ENCODE peak calls at places on chromosome 20, in seven cellular contexts. T is fibroblast of lung, P is NT2/D1, V is mesendoderm, K is colonic mucosa, D is MM.1S, B is endodermal cell. Y is an unnamed sample.

GRCh38 chr20:57398231-57398821 is 7.1 kb downstream of the RBM38 start:
- DNase-seq in V (no peak), B (no peak), T (no peak), D (peak; percentile 98), K (peak; percentile 75), P (no peak), Y (peak; percentile 95)

GRCh38 chr20:48763183-48764030 is 64.4 kb downstream of the PREX1 start:
- DNase-seq in P (no peak), V (peak; percentile 40), T (no peak), D (no peak), K (no peak), B (no peak), Y (no peak)

GRCh38 chr20:6702144-6702543 is 65.3 kb upstream of the BMP2 start:
- DNase-seq in K (no peak), B (no peak), T (no peak), D (no peak), V (no peak), P (no peak), Y (no peak)

GRCh38 chr20:56788671-56789610 is 159.8 kb downstream of the TFAP2C start:
- DNase-seq in P (peak; percentile 33), D (no peak), B (no peak), V (no peak), K (no peak), T (no peak), Y (no peak)

GRCh38 chr20:13105071-13105470 is 96.3 kb downstream of the SPTLC3 start:
- DNase-seq in T (no peak), K (no peak), V (peak; percentile 43), P (no peak), B (no peak), D (no peak), Y (no peak)

GRCh38 chr20:61835791-61836350 is 229.8 kb downstream of the TAF4 start:
- DNase-seq in D (no peak), V (no peak), B (no peak), P (no peak), K (no peak), T (no peak), Y (no peak)

GRCh38 chr20:53408728-53409157 is 184.9 kb downstream of the ZNF217 start:
- DNase-seq in K (no peak), D (no peak), B (no peak), T (peak; percentile 74), V (no peak), P (no peak), Y (no peak)

GRCh38 chr20:2596673-2597279 is 55.7 kb upstream of the NOP56 start:
- DNase-seq in V (no peak), B (peak; percentile 52), P (no peak), T (no peak), K (no peak), D (no peak), Y (no peak)

GRCh38 chr20:10536531-10536930 is 101.4 kb downstream of the SLX4IP start:
- DNase-seq in P (no peak), V (peak; percentile 60), D (peak; percentile 15), T (peak; percentile 80), B (peak; percentile 82), K (no peak), Y (peak; percentile 44)

GRCh38 chr20:4006640-4007039 is 8.7 kb downstream of the RNF24 start:
- DNase-seq in K (no peak), T (no peak), V (no peak), B (no peak), P (no peak), D (no peak), Y (no peak)

GRCh38 chr20:19779634-19780033 is 21.6 kb downstream of the RIN2 start:
- DNase-seq in V (no peak), T (no peak), P (no peak), K (no peak), D (peak; percentile 96), B (no peak), Y (no peak)

GRCh38 chr20:19777981-19778380 is 19.9 kb downstream of the RIN2 start:
- DNase-seq in V (no peak), K (no peak), P (no peak), T (no peak), B (no peak), D (no peak), Y (no peak)

GRCh38 chr20:19780261-19780660 is 22.2 kb downstream of the RIN2 start:
- DNase-seq in D (no peak), B (no peak), T (no peak), K (no peak), V (no peak), P (no peak), Y (no peak)

GRCh38 chr20:19777311-19777710 is 19.3 kb downstream of the RIN2 start:
- DNase-seq in D (no peak), T (no peak), V (no peak), B (no peak), P (no peak), K (no peak), Y (no peak)

DNA sequence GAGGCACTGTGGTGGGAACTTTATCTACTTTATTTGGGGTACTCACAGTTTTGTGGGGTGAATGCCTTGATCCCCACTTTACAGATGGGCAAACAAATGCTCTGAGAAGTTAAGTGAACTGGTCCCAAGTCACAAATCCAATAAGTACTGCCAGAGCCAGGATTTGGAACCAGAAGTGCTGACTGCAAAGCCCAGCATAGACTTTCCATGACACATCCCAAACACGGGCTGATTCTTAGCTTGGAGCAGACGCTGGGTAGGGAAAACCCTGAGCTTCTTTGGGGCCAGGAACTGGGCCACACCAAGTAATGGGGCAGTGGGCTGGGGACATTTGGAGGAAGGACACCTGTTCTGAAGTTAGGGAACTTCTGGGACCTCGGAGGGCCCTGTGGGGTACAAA is 20.3 kb downstream of the RIN2 start:
- DNase-seq in B (no peak), T (no peak), D (no peak), K (no peak), V (no peak), P (no peak), Y (no peak)
- H3K9ac ChIP-seq in B (no peak overlapping the region), T (no peak overlapping the region), D (peak overlapping the region; percentile 65), K (no peak overlapping the region), V (no peak overlapping the region), P (no peak overlapping the region), Y (no peak overlapping the region)

GRCh38 chr20:34365765-34366213 is 2.7 kb downstream of the ITCH start:
- DNase-seq in K (no peak), V (peak; percentile 31), D (peak; percentile 38), P (no peak), B (no peak), T (no peak), Y (peak; percentile 19)
- H3K4me3 ChIP-seq in K (no peak overlapping the region), V (no peak overlapping the region), D (no peak overlapping the region), P (no peak overlapping the region), B (peak overlapping the region; percentile 10), T (no peak overlapping the region), Y (no peak overlapping the region)

GRCh38 chr20:25195014-25195961 is at the start of gene ENTPD6:
- DNase-seq in T (peak; percentile 84), V (peak; percentile 82), P (peak; percentile 36), B (peak; percentile 94), D (peak; percentile 96), K (peak; percentile 94), Y (peak; percentile 97)
- H3K9ac ChIP-seq in T (peak within 1 kb of the TSS; percentile 84), V (peak within 1 kb of the TSS; percentile 79), P (peak within 1 kb of the TSS; percentile 83), B (peak within 1 kb of the TSS; percentile 65), D (peak within 1 kb of the TSS; percentile 91), K (peak within 1 kb of the TSS; percentile 94), Y (peak within 1 kb of the TSS; percentile 96)

GRCh38 chr20:62953167-62953838 is 794 bp downstream of the SLC17A9 start:
- DNase-seq in B (peak; percentile 83), V (peak; percentile 46), P (no peak), D (no peak), K (peak; percentile 38), T (no peak), Y (no peak)
- H3K4me3 ChIP-seq in B (no peak overlapping the region), V (peak overlapping the region; percentile 41), P (peak overlapping the region; percentile 22), D (peak overlapping the region; percentile 41), K (peak overlapping the region; percentile 35), T (peak overlapping the region; percentile 27), Y (peak overlapping the region; percentile 52)

GRCh38 chr20:32535953-32536823 is 48.9 kb downstream of the NOL4L start:
- DNase-seq in V (peak; percentile 97), K (peak; percentile 81), D (peak; percentile 83), B (peak; percentile 92), T (no peak), P (peak; percentile 52), Y (peak; percentile 91)

GRCh38 chr20:32536861-32537656 is 48.1 kb downstream of the NOL4L start:
- DNase-seq in P (no peak), B (no peak), T (no peak), V (no peak), K (peak; percentile 87), D (peak; percentile 82), Y (peak; percentile 78)

GRCh38 chr20:32539063-32539816 is 45.9 kb downstream of the NOL4L start:
- DNase-seq in V (no peak), K (peak; percentile 46), T (no peak), B (no peak), P (no peak), D (no peak), Y (peak; percentile 43)

GRCh38 chr20:32538526-32538918 is 46.6 kb downstream of the NOL4L start:
- DNase-seq in T (no peak), P (no peak), V (peak; percentile 65), D (no peak), K (no peak), B (peak; percentile 69), Y (peak; percentile 53)

DNA sequence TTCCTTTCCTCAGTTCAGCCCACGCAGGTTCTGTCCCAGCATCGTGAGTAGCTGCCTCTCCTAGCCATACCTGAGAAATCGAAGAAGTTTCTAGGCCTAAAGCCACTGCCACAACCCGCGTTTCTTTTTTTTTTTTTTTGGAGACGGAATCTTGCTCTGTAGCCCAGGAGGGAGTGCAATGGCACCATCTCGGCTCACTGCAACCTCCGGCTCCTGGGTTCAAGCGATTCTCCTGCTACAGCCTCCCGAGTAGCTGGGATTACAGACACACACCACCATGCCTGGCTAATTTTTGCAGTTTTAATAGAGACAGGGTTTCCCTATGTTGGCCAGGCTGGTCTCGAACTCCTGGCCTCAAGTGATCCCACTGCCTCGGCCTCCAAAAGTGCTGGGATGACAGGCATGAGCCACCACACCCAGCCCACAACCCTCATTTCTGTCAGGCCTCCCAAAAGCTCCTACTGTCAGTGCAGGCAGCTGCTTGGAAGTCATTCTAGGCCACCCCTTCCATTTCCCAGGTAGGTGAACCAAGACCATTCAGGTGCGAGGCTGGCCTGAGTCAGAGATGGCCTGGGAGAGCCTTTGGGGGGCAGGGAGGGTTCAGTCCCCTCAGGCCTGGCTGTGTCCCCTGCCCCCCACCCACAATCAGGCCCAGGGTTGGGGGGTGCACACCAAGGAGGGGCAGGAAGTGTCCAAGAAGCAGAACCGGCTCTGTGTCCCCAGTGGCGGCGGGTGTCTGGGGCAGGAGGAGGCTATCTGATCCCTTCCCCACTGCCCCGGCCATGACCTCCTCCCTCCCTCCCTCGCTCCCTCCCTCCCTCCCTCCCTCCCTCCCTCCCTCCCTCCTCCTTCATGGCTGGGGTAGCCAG is 47.2 kb downstream of the NOL4L start:
- DNase-seq in P (no peak), B (peak; percentile 74), V (peak; percentile 54), D (no peak), T (no peak), K (no peak), Y (peak; percentile 29)
- H3K9ac ChIP-seq in P (no peak overlapping the region), B (no peak overlapping the region), V (no peak overlapping the region), D (peak overlapping the region; percentile 63), T (no peak overlapping the region), K (peak overlapping the region; percentile 71), Y (peak overlapping the region; percentile 79)

GRCh38 chr20:5077761-5078387 is 41.9 kb downstream of the PCNA start:
- DNase-seq in V (no peak), B (no peak), D (no peak), T (no peak), K (no peak), P (no peak), Y (no peak)
- H3K4me3 ChIP-seq in V (no peak overlapping the region), B (no peak overlapping the region), D (peak overlapping the region; percentile 44), T (no peak overlapping the region), K (no peak overlapping the region), P (no peak overlapping the region), Y (no peak overlapping the region)

GRCh38 chr20:37859406-37860171 is 43.3 kb upstream of the VSTM2L start:
- DNase-seq in T (no peak), V (no peak), P (no peak), K (no peak), B (no peak), D (no peak), Y (no peak)
- H3K9ac ChIP-seq in T (no peak overlapping the region), V (no peak overlapping the region), P (no peak overlapping the region), K (no peak overlapping the region), B (no peak overlapping the region), D (no peak overlapping the region), Y (no peak overlapping the region)

Y was measured in DND-41.